ENCODE peak calls at places on chromosomes 5 and 9, in six cellular contexts. I is pancreas, M is Calu3, J is amniotic stem cell, V is PC-3, U is MV-4-11. W is an unnamed sample.

GRCh38 chr5:148733601-148734438 is 79.5 kb upstream of the HTR4 start:
- DNase-seq in J (peak), V (peak), I (no peak), U (peak), M (peak), W (no peak)

GRCh38 chr5:42640835-42641234 is 115.8 kb upstream of the CCDC152 start:
- DNase-seq in U (no peak), M (no peak), V (peak), J (no peak), I (no peak), W (peak)

GRCh38 chr9:29691758-29692407 is 2118.6 kb upstream of the C9orf72 start:
- DNase-seq in M (peak), U (peak), J (no peak), I (no peak), V (peak), W (peak)

GRCh38 chr9:84775056-84775648 is 105.6 kb downstream of the NTRK2 start:
- DNase-seq in M (no peak), I (no peak), U (no peak), J (no peak), V (no peak), W (no peak)

GRCh38 chr9:22136446-22137140 is 127.5 kb upstream of the CDKN2B start:
- DNase-seq in V (peak), M (no peak), I (no peak), U (no peak), J (no peak), W (peak)

GRCh38 chr9:110183208-110184145 is 24.5 kb downstream of the C9orf152 start:
- DNase-seq in I (no peak), M (peak), J (peak), V (peak), U (peak), W (peak)

GRCh38 chr5:84430863-84431663 is 46.4 kb upstream of the EDIL3 start:
- DNase-seq in V (no peak), J (no peak), M (no peak), U (no peak), I (no peak), W (peak)

GRCh38 chr9:81058776-81059175 is 630.6 kb downstream of the TLE1 start:
- DNase-seq in V (no peak), M (no peak), U (no peak), J (no peak), I (no peak), W (peak)

GRCh38 chr5:38994329-38994927 is 79.8 kb downstream of the RICTOR start:
- DNase-seq in M (peak), I (no peak), U (peak), V (peak), J (peak), W (peak)

GRCh38 chr9:83934569-83935275 is 13.5 kb upstream of the KIF27 start:
- DNase-seq in I (no peak), U (peak), J (no peak), M (peak), V (peak), W (peak)

GRCh38 chr9:117407436-117408022 is 7.3 kb downstream of the ASTN2 start:
- DNase-seq in U (no peak), M (no peak), J (no peak), I (no peak), V (no peak), W (no peak)

GRCh38 chr5:178489281-178489976 is 100.8 kb downstream of the COL23A1 start:
- DNase-seq in V (peak), I (no peak), U (no peak), J (no peak), M (no peak), W (no peak)

GRCh38 chr9:17622166-17622565 is 43.3 kb downstream of the SH3GL2 start:
- DNase-seq in M (no peak), V (no peak), U (no peak), J (no peak), I (no peak), W (no peak)

GRCh38 chr9:95552814-95553546 is 36.2 kb upstream of the PTCH1 start:
- DNase-seq in V (no peak), J (no peak), I (no peak), M (no peak), U (no peak), W (no peak)

GRCh38 chr5:178198706-178199105 is 5.6 kb upstream of the HNRNPAB start:
- DNase-seq in I (no peak), V (no peak), J (no peak), U (peak), M (no peak), W (no peak)

GRCh38 chr5:112637343-112637742 is 100.3 kb upstream of the APC start:
- DNase-seq in U (no peak), J (no peak), V (no peak), I (no peak), M (no peak), W (no peak)

GRCh38 chr5:103565711-103566110 is 3.1 kb upstream of the NUDT12 start:
- DNase-seq in U (no peak), I (no peak), J (no peak), V (no peak), M (no peak), W (no peak)